ENCODE peak calls at places on chromosomes 12 and 14, in seven cellular contexts. One of them, this sample, is unnamed.
A peak's percentile ranks its signal among the peaks of the same experiment; 100 is the strongest.

GRCh38 chr14:104135121-104135903 is 3.1 kb upstream of the KIF26A start:
- DNase-seq in mucosa of gallbladder: no peak
- DNase-seq in breast epithelium: no peak
- DNase-seq in fibroblast of pulmonary artery: peak; percentile 4
- DNase-seq in PC-3: peak; percentile 29
- DNase-seq in gastrocnemius medialis: no peak
- DNase-seq in prostate gland: no peak
- DNase-seq in this sample: peak; percentile 44

GRCh38 chr12:55933158-55933798 is 2.3 kb downstream of the DGKA start:
- DNase-seq in mucosa of gallbladder: no peak
- DNase-seq in breast epithelium: no peak
- DNase-seq in fibroblast of pulmonary artery: no peak
- DNase-seq in PC-3: peak; percentile 91
- DNase-seq in gastrocnemius medialis: no peak
- DNase-seq in prostate gland: peak; percentile 55
- DNase-seq in this sample: no peak

GRCh38 chr14:64979336-64980074 is 7.2 kb upstream of the FNTB start:
- DNase-seq in mucosa of gallbladder: no peak
- DNase-seq in breast epithelium: no peak
- DNase-seq in fibroblast of pulmonary artery: no peak
- DNase-seq in PC-3: peak; percentile 14
- DNase-seq in gastrocnemius medialis: no peak
- DNase-seq in prostate gland: no peak
- DNase-seq in this sample: no peak

GRCh38 chr12:110165540-110166159 is 41.5 kb downstream of the IFT81 start:
- DNase-seq in mucosa of gallbladder: no peak
- DNase-seq in breast epithelium: no peak
- DNase-seq in fibroblast of pulmonary artery: no peak
- DNase-seq in PC-3: no peak
- DNase-seq in gastrocnemius medialis: no peak
- DNase-seq in prostate gland: no peak
- DNase-seq in this sample: no peak

GRCh38 chr12:1995205-1995896 is 8.9 kb downstream of the DCP1B start:
- DNase-seq in mucosa of gallbladder: no peak
- DNase-seq in breast epithelium: no peak
- DNase-seq in fibroblast of pulmonary artery: no peak
- DNase-seq in PC-3: no peak
- DNase-seq in gastrocnemius medialis: no peak
- DNase-seq in prostate gland: no peak
- DNase-seq in this sample: no peak

GRCh38 chr12:109677323-109677722 is 36.3 kb upstream of the FAM222A start:
- DNase-seq in mucosa of gallbladder: no peak
- DNase-seq in breast epithelium: no peak
- DNase-seq in fibroblast of pulmonary artery: no peak
- DNase-seq in PC-3: no peak
- DNase-seq in gastrocnemius medialis: no peak
- DNase-seq in prostate gland: no peak
- DNase-seq in this sample: no peak

GRCh38 chr12:119153477-119154434 is 25.0 kb upstream of the HSPB8 start:
- DNase-seq in mucosa of gallbladder: peak; percentile 80
- DNase-seq in breast epithelium: no peak
- DNase-seq in fibroblast of pulmonary artery: peak; percentile 40
- DNase-seq in PC-3: peak; percentile 15
- DNase-seq in gastrocnemius medialis: peak; percentile 77
- DNase-seq in prostate gland: no peak
- DNase-seq in this sample: peak; percentile 10

GRCh38 chr12:92551853-92552397 is 150.9 kb upstream of the PLEKHG7 start:
- DNase-seq in mucosa of gallbladder: no peak
- DNase-seq in breast epithelium: no peak
- DNase-seq in fibroblast of pulmonary artery: no peak
- DNase-seq in PC-3: peak; percentile 68
- DNase-seq in gastrocnemius medialis: no peak
- DNase-seq in prostate gland: no peak
- DNase-seq in this sample: peak; percentile 65

GRCh38 chr12:76952995-76953394 is 74.2 kb upstream of the CSRP2 start:
- DNase-seq in mucosa of gallbladder: no peak
- DNase-seq in breast epithelium: no peak
- DNase-seq in fibroblast of pulmonary artery: no peak
- DNase-seq in PC-3: peak; percentile 89
- DNase-seq in gastrocnemius medialis: no peak
- DNase-seq in prostate gland: peak; percentile 7
- DNase-seq in this sample: no peak

GRCh38 chr12:132888852-132889251 is 1.4 kb upstream of the CHFR start:
- DNase-seq in mucosa of gallbladder: no peak
- DNase-seq in breast epithelium: no peak
- DNase-seq in fibroblast of pulmonary artery: no peak
- DNase-seq in PC-3: no peak
- DNase-seq in gastrocnemius medialis: no peak
- DNase-seq in prostate gland: no peak
- DNase-seq in this sample: no peak

GRCh38 chr14:92408186-92408585 is 85.2 kb downstream of the SLC24A4 start:
- DNase-seq in mucosa of gallbladder: no peak
- DNase-seq in breast epithelium: no peak
- DNase-seq in fibroblast of pulmonary artery: peak; percentile 80
- DNase-seq in PC-3: peak; percentile 68
- DNase-seq in gastrocnemius medialis: no peak
- DNase-seq in prostate gland: peak; percentile 48
- DNase-seq in this sample: no peak

GRCh38 chr14:21219561-21220111 is 49.6 kb downstream of the HNRNPC start:
- DNase-seq in mucosa of gallbladder: no peak
- DNase-seq in breast epithelium: no peak
- DNase-seq in fibroblast of pulmonary artery: no peak
- DNase-seq in PC-3: no peak
- DNase-seq in gastrocnemius medialis: no peak
- DNase-seq in prostate gland: no peak
- DNase-seq in this sample: no peak

This sample was measured in stimulated activated naive CD8-positive, alpha-beta T cell treated with anti-CD3 and anti-CD28 coated beads, Interleukin-15, Interleukin-2, amounts not matched to agents 100 U/mL and 50 U/mL, for 24 hours.